ENCODE peak calls at places on chromosomes 12 and 14, in nine cellular contexts. D is brain pericyte; U is heart right ventricle; O is SK-N-SH; E is uterus; V is stimulated activated CD8-positive, alpha-beta memory T cell treated with anti-CD3 and anti-CD28 coated beads, Interleukin-7, amount 100 ng/mL, for 1 hour; Y is omental fat pad; L is left lung; C is GDM1. S is an unnamed sample.

GRCh38 chr14:93914278-93914677 is 12.9 kb upstream of the FAM181A start:
- DNase-seq in O (no peak), U (no peak), Y (no peak), C (no peak), D (no peak), V (no peak), E (no peak), L (no peak), S (peak)

GRCh38 chr12:38998887-38999482 is 93.6 kb upstream of the CPNE8 start:
- DNase-seq in L (no peak), Y (no peak), O (peak), C (no peak), E (no peak), U (no peak), D (no peak), V (no peak), S (no peak)

GRCh38 chr12:104448475-104448874 is 8.3 kb upstream of the CHST11 start:
- DNase-seq in C (no peak), V (no peak), U (no peak), Y (no peak), O (no peak), E (no peak), L (no peak), D (no peak), S (no peak)

GRCh38 chr12:62799766-62800406 is 135.1 kb downstream of the PPM1H start:
- DNase-seq in C (no peak), O (no peak), D (no peak), U (no peak), L (no peak), V (no peak), Y (no peak), E (no peak), S (no peak)

GRCh38 chr12:67677166-67677565 is 28.6 kb downstream of the DYRK2 start:
- DNase-seq in V (no peak), L (no peak), Y (no peak), D (no peak), U (no peak), O (no peak), C (no peak), E (no peak), S (no peak)

GRCh38 chr12:47558625-47559345 is 147.0 kb downstream of the RPAP3 start:
- DNase-seq in U (no peak), C (no peak), O (no peak), D (no peak), Y (no peak), E (no peak), V (no peak), L (no peak), S (no peak)

GRCh38 chr12:67367843-67368242 is 98.7 kb downstream of the CAND1 start:
- DNase-seq in E (no peak), O (no peak), L (no peak), V (no peak), C (no peak), U (no peak), D (no peak), Y (no peak), S (no peak)

GRCh38 chr14:72962829-72963312 is 36.6 kb downstream of the DCAF4 start:
- DNase-seq in C (no peak), O (no peak), Y (no peak), D (no peak), E (no peak), L (no peak), V (no peak), U (no peak), S (no peak)

GRCh38 chr12:74415633-74416032 is 122.0 kb upstream of the ATXN7L3B start:
- DNase-seq in U (no peak), Y (no peak), C (peak), O (peak), E (no peak), D (no peak), L (no peak), V (no peak), S (no peak)

GRCh38 chr12:65695077-65695865 is 129.0 kb upstream of the HMGA2 start:
- DNase-seq in D (peak), O (no peak), V (no peak), C (no peak), U (no peak), L (no peak), Y (no peak), E (no peak), S (no peak)

GRCh38 chr14:54189358-54190354 is 207.2 kb upstream of the CDKN3 start:
- DNase-seq in O (no peak), L (no peak), C (peak), U (no peak), Y (no peak), D (no peak), E (no peak), V (no peak), S (no peak)

GRCh38 chr12:14873440-14874185 is 12.0 kb downstream of the MGP start:
- DNase-seq in U (no peak), D (no peak), V (no peak), Y (no peak), O (no peak), E (no peak), C (peak), L (no peak), S (no peak)

GRCh38 chr12:49703647-49704137 is 3.5 kb downstream of the FMNL3 start:
- DNase-seq in E (no peak), Y (no peak), D (peak), L (no peak), O (no peak), C (no peak), V (no peak), U (no peak), S (peak)

GRCh38 chr12:121712462-121713256 is at the start of gene TMEM120B:
- DNase-seq in D (no peak), C (peak), L (peak), U (peak), O (peak), V (peak), Y (peak), E (peak), S (peak)

GRCh38 chr14:79201545-79202247 is 1009.6 kb downstream of the DIO2 start:
- DNase-seq in E (no peak), U (no peak), D (no peak), L (no peak), C (no peak), Y (no peak), O (no peak), V (no peak), S (no peak)

GRCh38 chr12:53199700-53200099 is 7.4 kb downstream of the ITGB7 start:
- DNase-seq in D (no peak), Y (no peak), E (no peak), L (no peak), V (no peak), C (no peak), O (no peak), U (no peak), S (no peak)

GRCh38 chr12:109347579-109347978 is at the start of gene MYO1H:
- DNase-seq in L (no peak), D (no peak), U (no peak), C (no peak), Y (no peak), V (no peak), O (no peak), E (no peak), S (no peak)

GRCh38 chr12:6469609-6470374 is 685 bp downstream of the VAMP1 start:
- DNase-seq in E (no peak), U (no peak), L (no peak), V (no peak), O (no peak), D (no peak), Y (no peak), C (no peak), S (no peak)

GRCh38 chr14:49481099-49481498 is 105.1 kb downstream of the RPS29 start:
- DNase-seq in L (no peak), U (no peak), C (no peak), Y (no peak), V (no peak), O (no peak), E (no peak), D (no peak), S (no peak)

GRCh38 chr14:102775855-102776760 is 1.1 kb upstream of the TRAF3 start:
- DNase-seq in C (no peak), U (no peak), L (no peak), O (no peak), V (no peak), D (no peak), E (peak), Y (no peak), S (peak)

GRCh38 chr14:74867673-74868072 is 8.3 kb downstream of the PROX2 start:
- DNase-seq in V (peak), Y (no peak), D (no peak), C (peak), E (no peak), O (peak), U (no peak), L (no peak), S (peak)

S was measured in stimulated activated naive CD8-positive, alpha-beta T cell treated with anti-CD3 and anti-CD28 coated beads, Interleukin-15, amount 100 ng/mL, for 72 hours.